ENCODE peak calls at places on chromosomes 7 and 10, in four cellular contexts. V, U, S and N are unnamed samples.

GRCh38 chr7:106721816-106722785 is 61.1 kb upstream of the CCDC71L start:
- DNase-seq in V (no peak), U (no peak), S (no peak), N (no peak)

GRCh38 chr7:64869912-64870562 is 33.0 kb upstream of the ZNF273 start:
- DNase-seq in V (no peak), U (no peak), S (no peak), N (no peak)

GRCh38 chr10:2850202-2850601 is 217.1 kb upstream of the PFKP start:
- DNase-seq in V (no peak), U (no peak), S (no peak), N (no peak)

GRCh38 chr7:129017933-129018538 is 36.9 kb downstream of the TNPO3 start:
- DNase-seq in V (no peak), U (no peak), S (no peak), N (no peak)

GRCh38 chr7:6392712-6393666 is 54.8 kb downstream of the DAGLB start:
- DNase-seq in V (peak), U (peak), S (peak), N (peak)

GRCh38 chr7:36301914-36302771 is 87.5 kb upstream of the ANLN start:
- DNase-seq in V (no peak), U (no peak), S (peak), N (peak)

GRCh38 chr10:132536241-132536963 is 1.2 kb upstream of the INPP5A start:
- DNase-seq in V (no peak), U (no peak), S (peak), N (peak)

GRCh38 chr10:75853085-75853484 is 421.7 kb downstream of the LRMDA start:
- DNase-seq in V (no peak), U (no peak), S (no peak), N (no peak)

GRCh38 chr10:33749042-33749441 is 414.6 kb upstream of the NRP1 start:
- DNase-seq in V (no peak), U (peak), S (no peak), N (no peak)

GRCh38 chr7:27242580-27243339 is at the start of gene EVX1:
- DNase-seq in V (no peak), U (no peak), S (no peak), N (no peak)

GRCh38 chr10:14063531-14064317 is 267.0 kb downstream of the FRMD4A start:
- DNase-seq in V (no peak), U (peak), S (no peak), N (no peak)

GRCh38 chr10:69573056-69573806 is at the start of gene NEUROG3:
- DNase-seq in V (no peak), U (no peak), S (no peak), N (no peak)